ENCODE peak calls at places on chromosomes 12 and 14, in nine cellular contexts. One of them, this sample, is unnamed.

GRCh38 chr14:104969741-104970230 is 8.4 kb downstream of the AHNAK2 start:
- DNase-seq in NCI-H1417 treated with DMSO at 0.1 percent for 48 hours: no peak
- DNase-seq in MCF 10A: no peak
- DNase-seq in HFF-Myc: no peak
- DNase-seq in ecto neural progenitor cell: no peak
- DNase-seq in hepatocyte: no peak
- DNase-seq in substantia nigra: no peak
- DNase-seq in AG08396: no peak
- DNase-seq in SJSA1: no peak
- DNase-seq in this sample: no peak

GRCh38 chr12:89417246-89417977 is 65.1 kb upstream of the DUSP6 start:
- DNase-seq in NCI-H1417 treated with DMSO at 0.1 percent for 48 hours: no peak
- DNase-seq in MCF 10A: peak; percentile 55
- DNase-seq in HFF-Myc: peak; percentile 30
- DNase-seq in ecto neural progenitor cell: no peak
- DNase-seq in hepatocyte: no peak
- DNase-seq in substantia nigra: no peak
- DNase-seq in AG08396: peak; percentile 23
- DNase-seq in SJSA1: peak; percentile 16
- DNase-seq in this sample: no peak

GRCh38 chr12:42124764-42125371 is 19.8 kb downstream of the GXYLT1 start:
- DNase-seq in NCI-H1417 treated with DMSO at 0.1 percent for 48 hours: no peak
- DNase-seq in MCF 10A: no peak
- DNase-seq in HFF-Myc: no peak
- DNase-seq in ecto neural progenitor cell: no peak
- DNase-seq in hepatocyte: no peak
- DNase-seq in substantia nigra: no peak
- DNase-seq in AG08396: no peak
- DNase-seq in SJSA1: no peak
- DNase-seq in this sample: no peak

GRCh38 chr12:84599539-84599938 is 313.1 kb downstream of the SLC6A15 start:
- DNase-seq in NCI-H1417 treated with DMSO at 0.1 percent for 48 hours: peak; percentile 49
- DNase-seq in MCF 10A: peak; percentile 27
- DNase-seq in HFF-Myc: peak; percentile 56
- DNase-seq in ecto neural progenitor cell: no peak
- DNase-seq in hepatocyte: peak; percentile 35
- DNase-seq in substantia nigra: no peak
- DNase-seq in AG08396: no peak
- DNase-seq in SJSA1: peak; percentile 2
- DNase-seq in this sample: no peak

GRCh38 chr12:83709899-83710298 is 1023.2 kb downstream of the TMTC2 start:
- DNase-seq in NCI-H1417 treated with DMSO at 0.1 percent for 48 hours: no peak
- DNase-seq in MCF 10A: no peak
- DNase-seq in HFF-Myc: no peak
- DNase-seq in ecto neural progenitor cell: no peak
- DNase-seq in hepatocyte: no peak
- DNase-seq in substantia nigra: no peak
- DNase-seq in AG08396: no peak
- DNase-seq in SJSA1: no peak
- DNase-seq in this sample: no peak

GRCh38 chr14:64841121-64841611 is 38.5 kb downstream of the SPTB start:
- DNase-seq in NCI-H1417 treated with DMSO at 0.1 percent for 48 hours: no peak
- DNase-seq in MCF 10A: peak; percentile 65
- DNase-seq in HFF-Myc: peak; percentile 32
- DNase-seq in ecto neural progenitor cell: no peak
- DNase-seq in hepatocyte: peak; percentile 76
- DNase-seq in substantia nigra: no peak
- DNase-seq in AG08396: peak; percentile 55
- DNase-seq in SJSA1: peak; percentile 41
- DNase-seq in this sample: no peak

GRCh38 chr12:31518680-31519227 is 72.2 kb downstream of the DENND5B start:
- DNase-seq in NCI-H1417 treated with DMSO at 0.1 percent for 48 hours: peak; percentile 72
- DNase-seq in MCF 10A: peak; percentile 98
- DNase-seq in HFF-Myc: peak; percentile 95
- DNase-seq in ecto neural progenitor cell: no peak
- DNase-seq in hepatocyte: peak; percentile 58
- DNase-seq in substantia nigra: no peak
- DNase-seq in AG08396: peak; percentile 81
- DNase-seq in SJSA1: peak; percentile 96
- DNase-seq in this sample: peak; percentile 33

GRCh38 chr12:90995041-90995440 is 9.7 kb downstream of the EPYC start:
- DNase-seq in NCI-H1417 treated with DMSO at 0.1 percent for 48 hours: no peak
- DNase-seq in MCF 10A: no peak
- DNase-seq in HFF-Myc: no peak
- DNase-seq in ecto neural progenitor cell: no peak
- DNase-seq in hepatocyte: no peak
- DNase-seq in substantia nigra: no peak
- DNase-seq in AG08396: no peak
- DNase-seq in SJSA1: no peak
- DNase-seq in this sample: no peak

GRCh38 chr12:71447691-71448660 is 8.4 kb downstream of the LGR5 start:
- DNase-seq in NCI-H1417 treated with DMSO at 0.1 percent for 48 hours: no peak
- DNase-seq in MCF 10A: no peak
- DNase-seq in HFF-Myc: no peak
- DNase-seq in ecto neural progenitor cell: no peak
- DNase-seq in hepatocyte: no peak
- DNase-seq in substantia nigra: no peak
- DNase-seq in AG08396: no peak
- DNase-seq in SJSA1: peak; percentile 16
- DNase-seq in this sample: no peak

GRCh38 chr12:91129662-91130362 is 18.5 kb upstream of the LUM start:
- DNase-seq in NCI-H1417 treated with DMSO at 0.1 percent for 48 hours: no peak
- DNase-seq in MCF 10A: no peak
- DNase-seq in HFF-Myc: no peak
- DNase-seq in ecto neural progenitor cell: no peak
- DNase-seq in hepatocyte: no peak
- DNase-seq in substantia nigra: no peak
- DNase-seq in AG08396: no peak
- DNase-seq in SJSA1: no peak
- DNase-seq in this sample: no peak

GRCh38 chr12:46264057-46264456 is 4.8 kb downstream of the SLC38A1 start:
- DNase-seq in NCI-H1417 treated with DMSO at 0.1 percent for 48 hours: no peak
- DNase-seq in MCF 10A: peak; percentile 49
- DNase-seq in HFF-Myc: no peak
- DNase-seq in ecto neural progenitor cell: no peak
- DNase-seq in hepatocyte: no peak
- DNase-seq in substantia nigra: no peak
- DNase-seq in AG08396: no peak
- DNase-seq in SJSA1: no peak
- DNase-seq in this sample: no peak

GRCh38 chr12:55932546-55932919 is 1.6 kb downstream of the DGKA start:
- DNase-seq in NCI-H1417 treated with DMSO at 0.1 percent for 48 hours: no peak
- DNase-seq in MCF 10A: no peak
- DNase-seq in HFF-Myc: no peak
- DNase-seq in ecto neural progenitor cell: no peak
- DNase-seq in hepatocyte: no peak
- DNase-seq in substantia nigra: no peak
- DNase-seq in AG08396: peak; percentile 33
- DNase-seq in SJSA1: peak; percentile 10
- DNase-seq in this sample: peak; percentile 80

GRCh38 chr14:94897092-94897491 is 127.2 kb upstream of the GSC start:
- DNase-seq in NCI-H1417 treated with DMSO at 0.1 percent for 48 hours: no peak
- DNase-seq in MCF 10A: peak; percentile 32
- DNase-seq in HFF-Myc: no peak
- DNase-seq in ecto neural progenitor cell: no peak
- DNase-seq in hepatocyte: no peak
- DNase-seq in substantia nigra: no peak
- DNase-seq in AG08396: no peak
- DNase-seq in SJSA1: peak; percentile 66
- DNase-seq in this sample: no peak

GRCh38 chr14:104866451-104867370 is 1.6 kb downstream of the CEP170B start:
- DNase-seq in NCI-H1417 treated with DMSO at 0.1 percent for 48 hours: no peak
- DNase-seq in MCF 10A: no peak
- DNase-seq in HFF-Myc: no peak
- DNase-seq in ecto neural progenitor cell: peak; percentile 42
- DNase-seq in hepatocyte: peak; percentile 6
- DNase-seq in substantia nigra: no peak
- DNase-seq in AG08396: no peak
- DNase-seq in SJSA1: no peak
- DNase-seq in this sample: no peak

This sample was measured in OCI-LY7.